ENCODE peak calls at places on chromosomes 16 and 17, in six cellular contexts. One of them, this sample, is unnamed.

GRCh38 chr17:29145289-29146058 is 34.7 kb downstream of the MYO18A start:
- DNase-seq in heart right ventricle: peak
- DNase-seq in nephron progenitor cell: peak
- DNase-seq in HFFc6: peak
- DNase-seq in fibroblast of pulmonary artery: peak
- DNase-seq in GM20000: peak
- DNase-seq in this sample: peak

GRCh38 chr17:17213775-17214174 is 7.6 kb upstream of the PLD6 start:
- DNase-seq in nephron progenitor cell: no peak
- DNase-seq in fibroblast of pulmonary artery: no peak
- DNase-seq in heart right ventricle: no peak
- DNase-seq in GM20000: no peak
- DNase-seq in HFFc6: no peak
- DNase-seq in this sample: no peak

GRCh38 chr17:45127583-45128300 is 4.6 kb downstream of the PLCD3 start:
- DNase-seq in fibroblast of pulmonary artery: peak
- DNase-seq in HFFc6: peak
- DNase-seq in GM20000: no peak
- DNase-seq in heart right ventricle: peak
- DNase-seq in nephron progenitor cell: no peak
- DNase-seq in this sample: no peak

GRCh38 chr16:86554917-86555762 is at the start of gene MTHFSD:
- DNase-seq in nephron progenitor cell: peak
- DNase-seq in heart right ventricle: peak
- DNase-seq in HFFc6: peak
- DNase-seq in fibroblast of pulmonary artery: peak
- DNase-seq in GM20000: peak
- DNase-seq in this sample: peak

GRCh38 chr16:50193594-50193993 is 40.5 kb downstream of the TENT4B start:
- DNase-seq in GM20000: no peak
- DNase-seq in fibroblast of pulmonary artery: no peak
- DNase-seq in nephron progenitor cell: no peak
- DNase-seq in heart right ventricle: no peak
- DNase-seq in HFFc6: no peak
- DNase-seq in this sample: no peak

GRCh38 chr17:11986939-11987329 is 10.3 kb downstream of the ZNF18 start:
- DNase-seq in HFFc6: peak
- DNase-seq in fibroblast of pulmonary artery: peak
- DNase-seq in GM20000: no peak
- DNase-seq in heart right ventricle: peak
- DNase-seq in nephron progenitor cell: peak
- DNase-seq in this sample: no peak

GRCh38 chr17:45270828-45271418 is 9.0 kb upstream of the SPATA32 start:
- DNase-seq in fibroblast of pulmonary artery: no peak
- DNase-seq in HFFc6: no peak
- DNase-seq in GM20000: no peak
- DNase-seq in nephron progenitor cell: peak
- DNase-seq in heart right ventricle: no peak
- DNase-seq in this sample: no peak

GRCh38 chr17:39852239-39852638 is 11.9 kb downstream of the IKZF3 start:
- DNase-seq in nephron progenitor cell: no peak
- DNase-seq in HFFc6: no peak
- DNase-seq in heart right ventricle: no peak
- DNase-seq in fibroblast of pulmonary artery: peak
- DNase-seq in GM20000: peak
- DNase-seq in this sample: peak

GRCh38 chr17:42774066-42774750 is 959 bp downstream of the VPS25 start:
- DNase-seq in GM20000: no peak
- DNase-seq in nephron progenitor cell: no peak
- DNase-seq in HFFc6: peak
- DNase-seq in heart right ventricle: no peak
- DNase-seq in fibroblast of pulmonary artery: peak
- DNase-seq in this sample: no peak

GRCh38 chr17:15456972-15457722 is 10.3 kb downstream of the CDRT4 start:
- DNase-seq in heart right ventricle: peak
- DNase-seq in GM20000: no peak
- DNase-seq in fibroblast of pulmonary artery: peak
- DNase-seq in nephron progenitor cell: no peak
- DNase-seq in HFFc6: peak
- DNase-seq in this sample: no peak

GRCh38 chr17:7393613-7394451 is 493 bp downstream of the PLSCR3 start:
- DNase-seq in heart right ventricle: no peak
- DNase-seq in fibroblast of pulmonary artery: no peak
- DNase-seq in nephron progenitor cell: peak
- DNase-seq in HFFc6: no peak
- DNase-seq in GM20000: peak
- DNase-seq in this sample: peak

GRCh38 chr16:77551352-77551751 is 116.5 kb upstream of the ADAMTS18 start:
- DNase-seq in GM20000: no peak
- DNase-seq in HFFc6: no peak
- DNase-seq in nephron progenitor cell: no peak
- DNase-seq in heart right ventricle: no peak
- DNase-seq in fibroblast of pulmonary artery: no peak
- DNase-seq in this sample: no peak

GRCh38 chr16:50203681-50204080 is 50.6 kb downstream of the TENT4B start:
- DNase-seq in HFFc6: no peak
- DNase-seq in fibroblast of pulmonary artery: no peak
- DNase-seq in nephron progenitor cell: no peak
- DNase-seq in GM20000: no peak
- DNase-seq in heart right ventricle: no peak
- DNase-seq in this sample: no peak

GRCh38 chr17:66724581-66725341 is 110.2 kb upstream of the CACNG5 start:
- DNase-seq in HFFc6: no peak
- DNase-seq in fibroblast of pulmonary artery: peak
- DNase-seq in heart right ventricle: no peak
- DNase-seq in nephron progenitor cell: no peak
- DNase-seq in GM20000: no peak
- DNase-seq in this sample: no peak

GRCh38 chr17:38608648-38609047 is 2.9 kb upstream of the SRCIN1 start:
- DNase-seq in nephron progenitor cell: no peak
- DNase-seq in GM20000: no peak
- DNase-seq in heart right ventricle: no peak
- DNase-seq in HFFc6: no peak
- DNase-seq in fibroblast of pulmonary artery: no peak
- DNase-seq in this sample: no peak

GRCh38 chr17:10025976-10026785 is 121.1 kb upstream of the RCVRN start:
- DNase-seq in HFFc6: no peak
- DNase-seq in GM20000: no peak
- DNase-seq in fibroblast of pulmonary artery: no peak
- DNase-seq in heart right ventricle: no peak
- DNase-seq in nephron progenitor cell: peak
- DNase-seq in this sample: no peak

GRCh38 chr17:82384730-82385429 is 13.3 kb downstream of the UTS2R start:
- DNase-seq in nephron progenitor cell: no peak
- DNase-seq in heart right ventricle: peak
- DNase-seq in GM20000: no peak
- DNase-seq in fibroblast of pulmonary artery: no peak
- DNase-seq in HFFc6: peak
- DNase-seq in this sample: no peak
- TF ChIP-seq CTCF in nephron progenitor cell: no peak
- TF ChIP-seq CTCF in heart right ventricle: no peak
- TF ChIP-seq CTCF in GM20000: no peak
- TF ChIP-seq CTCF in fibroblast of pulmonary artery: no peak
- TF ChIP-seq CTCF in HFFc6: no peak
- TF ChIP-seq CTCF in this sample: no peak

DNA sequence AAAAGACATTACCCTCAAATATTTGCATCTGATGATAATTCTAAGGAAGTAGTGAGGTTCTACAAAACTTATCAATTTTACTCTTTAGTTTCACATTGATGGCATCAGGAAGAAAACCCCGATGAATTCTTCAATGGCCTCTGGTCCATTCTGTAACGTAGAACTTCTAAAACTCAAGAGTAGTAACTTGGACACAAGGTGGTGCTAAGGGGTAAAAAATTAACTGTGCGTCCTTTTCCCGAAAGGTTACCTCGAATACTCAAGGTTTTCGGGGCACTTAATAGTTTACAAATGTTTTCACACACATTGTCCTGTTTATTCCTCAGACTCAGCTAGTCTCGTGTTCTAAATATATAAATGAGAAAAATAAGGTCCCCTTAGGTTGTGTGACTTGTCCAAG is 517.3 kb upstream of the ZFHX3 start:
- DNase-seq in fibroblast of pulmonary artery: no peak
- DNase-seq in HFFc6: no peak
- DNase-seq in heart right ventricle: no peak
- DNase-seq in nephron progenitor cell: no peak
- DNase-seq in GM20000: no peak
- DNase-seq in this sample: no peak
- TF ChIP-seq CTCF in fibroblast of pulmonary artery: no peak
- TF ChIP-seq CTCF in HFFc6: peak
- TF ChIP-seq CTCF in heart right ventricle: peak
- TF ChIP-seq CTCF in nephron progenitor cell: peak
- TF ChIP-seq CTCF in GM20000: no peak
- TF ChIP-seq CTCF in this sample: peak

DNA sequence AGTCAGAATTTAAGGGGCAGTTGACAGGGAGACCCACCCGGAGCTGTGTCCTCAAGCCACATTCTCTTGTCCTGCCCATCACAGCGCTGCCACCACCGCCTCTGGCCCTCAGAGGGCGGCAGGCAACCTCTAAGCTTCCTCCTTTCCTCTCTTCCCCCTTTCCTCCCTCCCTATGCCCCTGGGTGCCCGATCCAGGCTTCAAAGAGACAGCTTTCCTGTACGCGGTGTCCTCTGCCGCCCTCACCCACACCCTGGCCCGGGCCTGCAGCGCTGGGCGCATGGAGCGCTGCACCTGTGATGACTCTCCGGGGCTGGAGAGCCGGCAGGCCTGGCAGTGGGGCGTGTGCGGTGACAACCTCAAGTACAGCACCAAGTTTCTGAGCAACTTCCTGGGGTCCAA is 23.5 kb downstream of the WNT9B start:
- DNase-seq in nephron progenitor cell: no peak
- DNase-seq in fibroblast of pulmonary artery: no peak
- DNase-seq in HFFc6: no peak
- DNase-seq in heart right ventricle: no peak
- DNase-seq in GM20000: no peak
- DNase-seq in this sample: no peak
- TF ChIP-seq CTCF in nephron progenitor cell: no peak
- TF ChIP-seq CTCF in fibroblast of pulmonary artery: no peak
- TF ChIP-seq CTCF in HFFc6: no peak
- TF ChIP-seq CTCF in heart right ventricle: no peak
- TF ChIP-seq CTCF in GM20000: no peak
- TF ChIP-seq CTCF in this sample: no peak

GRCh38 chr16:52929478-52929877 is 123.2 kb downstream of the CHD9NB start:
- DNase-seq in nephron progenitor cell: no peak
- DNase-seq in GM20000: no peak
- DNase-seq in heart right ventricle: no peak
- DNase-seq in HFFc6: no peak
- DNase-seq in fibroblast of pulmonary artery: no peak
- DNase-seq in this sample: no peak
- TF ChIP-seq CTCF in nephron progenitor cell: no peak
- TF ChIP-seq CTCF in GM20000: no peak
- TF ChIP-seq CTCF in heart right ventricle: no peak
- TF ChIP-seq CTCF in HFFc6: no peak
- TF ChIP-seq CTCF in fibroblast of pulmonary artery: no peak
- TF ChIP-seq CTCF in this sample: no peak

DNA sequence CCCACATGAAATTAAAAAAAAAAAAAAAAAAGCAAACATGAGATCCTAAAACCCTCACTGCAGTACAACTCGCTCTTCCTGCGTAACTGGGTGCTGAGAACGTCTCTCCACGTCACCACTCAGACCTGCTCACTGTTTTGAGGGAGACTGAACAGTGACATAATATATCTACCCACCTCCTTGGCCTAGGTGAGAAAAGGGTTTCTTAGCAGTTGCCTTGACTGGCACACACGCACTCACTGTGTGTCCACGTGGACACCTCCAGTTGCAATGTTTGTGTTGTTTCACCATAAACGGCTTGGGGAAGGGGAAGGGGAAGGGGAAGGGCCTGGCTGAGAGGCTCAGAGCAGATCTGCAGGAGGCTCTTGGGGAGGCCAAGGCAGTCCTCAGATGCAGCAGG is 32.0 kb downstream of the FANCA start:
- DNase-seq in heart right ventricle: no peak
- DNase-seq in GM20000: no peak
- DNase-seq in nephron progenitor cell: no peak
- DNase-seq in fibroblast of pulmonary artery: no peak
- DNase-seq in HFFc6: no peak
- DNase-seq in this sample: no peak
- TF ChIP-seq CTCF in heart right ventricle: no peak
- TF ChIP-seq CTCF in GM20000: no peak
- TF ChIP-seq CTCF in nephron progenitor cell: no peak
- TF ChIP-seq CTCF in fibroblast of pulmonary artery: no peak
- TF ChIP-seq CTCF in HFFc6: no peak
- TF ChIP-seq CTCF in this sample: no peak